ENCODE peak calls at places on chromosomes 4 and X, in five cellular contexts. V, D, O, R and U are unnamed samples.
A peak's percentile ranks its signal among the peaks of the same experiment; 100 is the strongest.

GRCh38 chr4:140497776-140498636 is at the start of gene MGAT4D:
- DNase-seq in V (peak; percentile 16), D (peak; percentile 27), O (no peak), R (no peak), U (peak; percentile 82)

GRCh38 chr4:8607603-8608481 is 15.3 kb downstream of the CPZ start:
- DNase-seq in V (peak; percentile 35), D (peak; percentile 38), O (no peak), R (no peak), U (peak; percentile 84)

GRCh38 chr4:36493240-36493639 is 211.8 kb downstream of the DTHD1 start:
- DNase-seq in V (no peak), D (no peak), O (no peak), R (no peak), U (no peak)

GRCh38 chr4:164293181-164293580 is 460.8 kb upstream of the SMIM31 start:
- DNase-seq in V (no peak), D (no peak), O (no peak), R (no peak), U (no peak)

GRCh38 chr4:77432702-77433101 is 172.9 kb upstream of the CXCL13 start:
- DNase-seq in V (no peak), D (no peak), O (no peak), R (no peak), U (peak; percentile 28)

GRCh38 chrX:19627533-19627932 is 112.2 kb upstream of the MAP3K15 start:
- DNase-seq in V (no peak), D (peak; percentile 45), O (no peak), R (no peak), U (no peak)

GRCh38 chrX:63613531-63614028 is 171.4 kb downstream of the ARHGEF9 start:
- DNase-seq in V (no peak), D (no peak), O (no peak), R (no peak), U (no peak)

GRCh38 chr4:73762409-73762808 is 22.0 kb downstream of the CXCL8 start:
- DNase-seq in V (no peak), D (no peak), O (no peak), R (no peak), U (no peak)

GRCh38 chrX:57985951-57986350 is 75.7 kb upstream of the ZXDA start:
- DNase-seq in V (no peak), D (no peak), O (no peak), R (no peak), U (no peak)

GRCh38 chr4:139242511-139243051 is 37.4 kb downstream of the MGARP start:
- DNase-seq in V (no peak), D (peak; percentile 75), O (no peak), R (no peak), U (no peak)

GRCh38 chrX:10971759-10972158 is 139.4 kb upstream of the HCCS start:
- DNase-seq in V (no peak), D (no peak), O (no peak), R (no peak), U (no peak)

GRCh38 chrX:32269877-32270276 is 941.5 kb downstream of the DMD start:
- DNase-seq in V (no peak), D (no peak), O (no peak), R (no peak), U (no peak)

DNA sequence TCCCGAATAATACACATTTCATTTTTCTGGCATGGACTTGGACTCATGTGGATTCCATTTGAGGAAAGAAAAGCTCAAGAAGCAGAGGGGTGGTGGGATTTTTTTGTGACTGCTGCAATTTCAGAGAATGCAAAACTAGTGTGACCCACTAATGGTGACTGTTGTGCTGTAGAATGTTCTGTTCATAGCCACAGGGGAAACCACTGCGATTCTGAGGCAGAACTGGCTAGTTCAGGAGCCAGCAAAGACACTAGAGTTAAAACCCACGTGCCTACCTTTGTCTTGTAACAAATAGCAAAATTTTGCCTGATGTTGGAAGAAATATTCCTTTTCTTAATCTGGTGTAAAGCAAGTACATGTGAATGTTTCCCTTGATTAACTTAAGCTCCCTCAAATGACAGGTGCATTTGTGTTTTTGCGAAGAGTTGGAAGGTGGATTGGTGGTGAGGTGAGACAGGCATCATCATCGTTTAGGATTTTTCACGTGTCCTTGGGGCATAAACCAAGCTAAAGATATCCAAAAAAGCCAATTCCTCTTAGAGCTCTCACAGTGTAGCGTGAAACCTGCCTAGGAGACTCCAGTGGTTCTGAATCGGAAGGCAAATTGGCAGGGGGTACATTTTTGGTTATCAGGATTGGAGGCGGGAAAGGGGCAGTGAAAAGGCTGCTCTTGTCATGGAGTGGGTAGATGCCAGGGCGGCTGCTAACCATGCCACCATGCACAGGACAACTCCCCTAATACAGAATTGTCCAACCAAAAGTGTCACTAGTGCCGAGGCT is 38.1 kb upstream of the FAM9C start:
- DNase-seq in V (no peak), D (no peak), O (no peak), R (no peak), U (no peak)
- H3K4me1 ChIP-seq in V (peaks cover 10% of the 10 kb centered on the region), D (peaks cover 15% of the 10 kb centered on the region), O (peaks cover 9% of the 10 kb centered on the region), R (no peaks in the 10 kb centered on the region), U (peaks cover 5% of the 10 kb centered on the region)

GRCh38 chr4:159382875-159383568 is 280.1 kb downstream of the RAPGEF2 start:
- DNase-seq in V (no peak), D (no peak), O (no peak), R (no peak), U (peak; percentile 30)
- H3K4me3 ChIP-seq in V (no peak overlapping the region), D (peak overlapping the region; percentile 57), O (no peak overlapping the region), R (no peak overlapping the region), U (peak overlapping the region; percentile 12)

DNA sequence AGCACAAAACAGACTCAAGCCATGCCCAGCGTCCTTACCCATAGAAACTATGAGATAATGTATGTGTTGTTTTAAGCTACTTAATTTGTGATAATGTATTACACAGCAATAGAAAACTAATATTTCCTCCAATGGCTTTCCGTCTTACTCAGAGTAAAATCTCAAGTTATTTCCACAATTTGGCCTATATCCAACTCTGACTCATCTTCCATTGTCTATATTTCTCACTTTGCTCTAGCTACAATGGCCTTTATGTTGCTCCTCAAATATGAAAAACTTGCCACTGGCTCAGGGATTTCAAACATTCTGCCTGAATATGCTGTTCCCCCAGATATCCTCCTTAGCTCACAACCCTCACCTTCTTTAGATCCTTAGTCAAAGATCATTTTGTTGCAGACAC is 31.6 kb downstream of the IQCM start:
- DNase-seq in V (no peak), D (peak; percentile 26), O (no peak), R (no peak), U (no peak)
- H3K27ac ChIP-seq in V (no peak overlapping the region), D (no peak overlapping the region), O (no peak overlapping the region), R (no peak overlapping the region), U (no peak overlapping the region)

GRCh38 chr4:70713453-70714026 is 8.2 kb upstream of the RUFY3 start:
- DNase-seq in V (no peak), D (no peak), O (no peak), R (no peak), U (no peak)
- H3K4me1 ChIP-seq in V (peaks cover 41% of the 10 kb centered on the region), D (no peaks in the 10 kb centered on the region), O (no peaks in the 10 kb centered on the region), R (no peaks in the 10 kb centered on the region), U (peaks cover 19% of the 10 kb centered on the region)

GRCh38 chr4:133096972-133097371 is 52.1 kb upstream of the PCDH10 start:
- DNase-seq in V (no peak), D (no peak), O (no peak), R (no peak), U (peak; percentile 43)

DNA sequence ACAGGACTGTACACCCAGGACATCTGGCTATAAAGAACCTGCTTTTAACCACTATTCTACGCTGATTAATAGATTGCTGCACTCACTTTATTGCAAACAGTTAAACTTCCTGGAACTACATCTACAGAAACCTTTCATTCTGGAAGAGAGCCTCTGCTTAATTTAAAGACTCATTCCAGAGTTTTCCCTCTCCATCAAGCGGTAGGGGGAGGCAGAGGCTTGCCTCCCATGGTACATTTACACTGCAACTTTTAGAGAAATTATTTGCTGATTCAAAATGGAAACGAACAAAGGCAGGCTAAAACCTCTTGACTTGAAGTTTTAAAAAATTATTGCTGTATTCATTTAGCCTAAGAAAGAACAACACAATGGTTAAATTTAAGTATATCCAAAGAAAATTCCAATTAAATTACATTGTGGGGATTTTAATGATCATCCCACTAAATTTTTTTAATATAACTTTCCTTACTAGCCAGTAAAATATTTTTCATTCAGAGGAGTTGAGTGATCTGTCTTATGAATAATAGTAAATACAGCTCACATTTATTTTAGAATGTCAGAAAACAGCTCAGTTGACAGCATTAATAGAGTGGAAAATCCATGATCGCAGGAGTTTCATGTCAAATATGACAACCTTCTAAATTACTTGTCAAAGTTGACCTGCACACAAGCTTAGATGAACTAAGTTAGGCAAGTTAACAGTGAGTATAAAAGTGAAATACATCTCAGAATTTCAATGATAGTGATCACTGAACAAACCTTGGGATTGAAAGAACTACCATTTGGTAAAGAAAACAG is 46.3 kb upstream of the PCDH10 start:
- DNase-seq in V (no peak), D (no peak), O (no peak), R (no peak), U (peak; percentile 4)
- H3K4me3 ChIP-seq in V (no peak overlapping the region), D (no peak overlapping the region), O (no peak overlapping the region), R (no peak overlapping the region), U (no peak overlapping the region)

GRCh38 chr4:156547439-156547838 is 424.2 kb downstream of the PDGFC start:
- DNase-seq in V (no peak), D (peak; percentile 93), O (no peak), R (no peak), U (no peak)
- H3K27ac ChIP-seq in V (no peak overlapping the region), D (peak overlapping the region; percentile 48), O (no peak overlapping the region), R (no peak overlapping the region), U (no peak overlapping the region)

GRCh38 chr4:128517096-128517738 is 229.6 kb upstream of the PGRMC2 start:
- DNase-seq in V (no peak), D (peak; percentile 77), O (no peak), R (no peak), U (no peak)
- H3K4me1 ChIP-seq in V (peaks cover 8% of the 10 kb centered on the region), D (peaks cover 72% of the 10 kb centered on the region), O (no peaks in the 10 kb centered on the region), R (no peaks in the 10 kb centered on the region), U (no peaks in the 10 kb centered on the region)

GRCh38 chrX:119677654-119677981 is 15.3 kb downstream of the SEPTIN6 start:
- DNase-seq in V (no peak), D (no peak), O (no peak), R (no peak), U (no peak)

GRCh38 chrX:119685225-119686066 is 7.5 kb downstream of the SEPTIN6 start:
- DNase-seq in V (no peak), D (peak; percentile 60), O (peak; percentile 27), R (peak; percentile 27), U (no peak)

GRCh38 chrX:119686087-119686639 is 6.8 kb downstream of the SEPTIN6 start:
- DNase-seq in V (no peak), D (peak; percentile 57), O (no peak), R (no peak), U (no peak)

GRCh38 chrX:119684916-119685224 is 8.1 kb downstream of the SEPTIN6 start:
- DNase-seq in V (no peak), D (peak; percentile 47), O (no peak), R (no peak), U (no peak)

DNA sequence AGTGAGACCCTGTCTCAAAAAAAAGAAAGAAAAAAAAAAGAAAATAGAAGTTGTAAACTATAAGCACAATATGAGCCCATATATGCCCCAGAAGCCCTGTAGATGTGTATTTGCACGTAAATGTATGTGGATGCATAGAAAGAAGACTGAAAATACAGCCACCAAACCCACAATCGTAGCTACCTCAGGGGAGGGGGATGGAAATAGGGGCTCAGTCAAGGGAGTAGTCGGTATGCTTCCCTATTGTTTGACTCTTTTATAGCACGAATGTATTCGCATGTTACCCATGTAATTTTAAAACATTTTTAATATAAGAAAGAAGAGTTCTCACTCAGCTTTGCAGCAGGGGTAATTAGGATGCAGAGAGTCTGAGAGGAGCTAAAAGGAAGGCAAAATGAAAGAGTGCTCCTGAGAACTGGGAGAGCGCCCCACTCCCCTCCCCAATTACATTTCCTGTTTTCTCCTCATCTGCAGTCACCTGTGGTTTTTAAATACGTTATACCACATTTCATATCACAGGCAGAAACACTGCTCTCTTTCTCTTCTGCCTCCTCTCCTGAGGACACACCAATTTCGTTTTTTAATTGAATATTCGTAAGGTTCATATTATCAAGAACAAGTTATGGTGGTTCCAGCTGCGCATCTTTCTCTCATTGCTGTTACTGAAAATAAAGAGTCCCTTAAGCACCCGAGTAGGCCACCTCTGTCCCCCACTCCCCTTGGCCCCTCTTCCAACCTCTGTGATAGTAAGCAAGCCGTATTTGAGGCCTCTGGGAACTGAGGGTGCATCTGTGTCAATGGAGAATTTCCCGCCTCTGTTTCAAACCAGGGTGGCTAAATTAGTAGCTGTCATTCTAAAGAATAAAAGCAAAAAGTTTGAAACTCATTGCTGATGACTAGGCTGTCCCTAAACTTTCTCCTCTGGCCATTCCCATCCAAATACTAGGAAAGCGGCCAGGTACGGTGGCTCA is 10.7 kb downstream of the SEPTIN6 start:
- DNase-seq in V (no peak), D (no peak), O (no peak), R (no peak), U (no peak)
- H3K4me3 ChIP-seq in V (no peak overlapping the region), D (no peak overlapping the region), O (no peak overlapping the region), R (no peak overlapping the region), U (no peak overlapping the region)